ENCODE peak calls at places on chromosomes 12 and 14, in ten cellular contexts. One of them, this sample, is unnamed.

GRCh38 chr14:79764288-79764687 is 447.0 kb downstream of the DIO2 start:
- DNase-seq in aorta: no peak
- DNase-seq in HFFc6: no peak
- DNase-seq in OCI-LY7: no peak
- DNase-seq in activated naive CD8-positive, alpha-beta T cell treated with anti-CD3 and anti-CD28 coated beads, Interleukin-2, amount 50 U/mL, for 24 hours: no peak
- DNase-seq in ELR: no peak
- DNase-seq in EL: no peak
- DNase-seq in activated T-cell treated with anti-CD3 and anti-CD28 coated beads for 1 hour: no peak
- DNase-seq in iPS-NIHi11: no peak
- DNase-seq in choroid plexus epithelial cell: no peak
- DNase-seq in this sample: no peak

GRCh38 chr14:28931999-28932398 is 165.4 kb downstream of the FOXG1 start:
- DNase-seq in aorta: no peak
- DNase-seq in HFFc6: no peak
- DNase-seq in OCI-LY7: no peak
- DNase-seq in activated naive CD8-positive, alpha-beta T cell treated with anti-CD3 and anti-CD28 coated beads, Interleukin-2, amount 50 U/mL, for 24 hours: no peak
- DNase-seq in ELR: peak; percentile 16
- DNase-seq in EL: no peak
- DNase-seq in activated T-cell treated with anti-CD3 and anti-CD28 coated beads for 1 hour: no peak
- DNase-seq in iPS-NIHi11: no peak
- DNase-seq in choroid plexus epithelial cell: no peak
- DNase-seq in this sample: no peak

GRCh38 chr12:128783129-128783574 is 40.6 kb downstream of the SLC15A4 start:
- DNase-seq in aorta: no peak
- DNase-seq in HFFc6: no peak
- DNase-seq in OCI-LY7: no peak
- DNase-seq in activated naive CD8-positive, alpha-beta T cell treated with anti-CD3 and anti-CD28 coated beads, Interleukin-2, amount 50 U/mL, for 24 hours: peak; percentile 35
- DNase-seq in ELR: peak; percentile 48
- DNase-seq in EL: peak; percentile 20
- DNase-seq in activated T-cell treated with anti-CD3 and anti-CD28 coated beads for 1 hour: no peak
- DNase-seq in iPS-NIHi11: no peak
- DNase-seq in choroid plexus epithelial cell: peak; percentile 45
- DNase-seq in this sample: no peak

GRCh38 chr14:68507544-68508081 is 285.3 kb downstream of the ZFP36L1 start:
- DNase-seq in aorta: no peak
- DNase-seq in HFFc6: no peak
- DNase-seq in OCI-LY7: peak; percentile 43
- DNase-seq in activated naive CD8-positive, alpha-beta T cell treated with anti-CD3 and anti-CD28 coated beads, Interleukin-2, amount 50 U/mL, for 24 hours: no peak
- DNase-seq in ELR: no peak
- DNase-seq in EL: no peak
- DNase-seq in activated T-cell treated with anti-CD3 and anti-CD28 coated beads for 1 hour: peak; percentile 27
- DNase-seq in iPS-NIHi11: no peak
- DNase-seq in choroid plexus epithelial cell: no peak
- DNase-seq in this sample: peak; percentile 46

GRCh38 chr14:80942158-80942738 is 710 bp upstream of the CEP128 start:
- DNase-seq in aorta: no peak
- DNase-seq in HFFc6: no peak
- DNase-seq in OCI-LY7: peak; percentile 51
- DNase-seq in activated naive CD8-positive, alpha-beta T cell treated with anti-CD3 and anti-CD28 coated beads, Interleukin-2, amount 50 U/mL, for 24 hours: no peak
- DNase-seq in ELR: no peak
- DNase-seq in EL: no peak
- DNase-seq in activated T-cell treated with anti-CD3 and anti-CD28 coated beads for 1 hour: no peak
- DNase-seq in iPS-NIHi11: no peak
- DNase-seq in choroid plexus epithelial cell: no peak
- DNase-seq in this sample: no peak

GRCh38 chr12:65857875-65858274 is 33.6 kb downstream of the HMGA2 start:
- DNase-seq in aorta: no peak
- DNase-seq in HFFc6: no peak
- DNase-seq in OCI-LY7: no peak
- DNase-seq in activated naive CD8-positive, alpha-beta T cell treated with anti-CD3 and anti-CD28 coated beads, Interleukin-2, amount 50 U/mL, for 24 hours: no peak
- DNase-seq in ELR: no peak
- DNase-seq in EL: no peak
- DNase-seq in activated T-cell treated with anti-CD3 and anti-CD28 coated beads for 1 hour: no peak
- DNase-seq in iPS-NIHi11: no peak
- DNase-seq in choroid plexus epithelial cell: no peak
- DNase-seq in this sample: no peak

GRCh38 chr12:58502236-58502635 is 418.1 kb downstream of the LRIG3 start:
- DNase-seq in aorta: no peak
- DNase-seq in HFFc6: no peak
- DNase-seq in OCI-LY7: no peak
- DNase-seq in activated naive CD8-positive, alpha-beta T cell treated with anti-CD3 and anti-CD28 coated beads, Interleukin-2, amount 50 U/mL, for 24 hours: no peak
- DNase-seq in ELR: no peak
- DNase-seq in EL: peak; percentile 25
- DNase-seq in activated T-cell treated with anti-CD3 and anti-CD28 coated beads for 1 hour: no peak
- DNase-seq in iPS-NIHi11: no peak
- DNase-seq in choroid plexus epithelial cell: peak; percentile 13
- DNase-seq in this sample: no peak

GRCh38 chr12:127328867-127329266 is 938.1 kb upstream of the TMEM132C start:
- DNase-seq in aorta: no peak
- DNase-seq in HFFc6: no peak
- DNase-seq in OCI-LY7: no peak
- DNase-seq in activated naive CD8-positive, alpha-beta T cell treated with anti-CD3 and anti-CD28 coated beads, Interleukin-2, amount 50 U/mL, for 24 hours: no peak
- DNase-seq in ELR: no peak
- DNase-seq in EL: no peak
- DNase-seq in activated T-cell treated with anti-CD3 and anti-CD28 coated beads for 1 hour: no peak
- DNase-seq in iPS-NIHi11: no peak
- DNase-seq in choroid plexus epithelial cell: no peak
- DNase-seq in this sample: no peak

GRCh38 chr14:23568600-23569310 is 1.2 kb upstream of the AP1G2 start:
- DNase-seq in aorta: peak; percentile 73
- DNase-seq in HFFc6: no peak
- DNase-seq in OCI-LY7: peak; percentile 52
- DNase-seq in activated naive CD8-positive, alpha-beta T cell treated with anti-CD3 and anti-CD28 coated beads, Interleukin-2, amount 50 U/mL, for 24 hours: no peak
- DNase-seq in ELR: peak; percentile 42
- DNase-seq in EL: peak; percentile 39
- DNase-seq in activated T-cell treated with anti-CD3 and anti-CD28 coated beads for 1 hour: no peak
- DNase-seq in iPS-NIHi11: peak; percentile 43
- DNase-seq in choroid plexus epithelial cell: peak; percentile 17
- DNase-seq in this sample: no peak

GRCh38 chr14:52790011-52790755 is 1.2 kb downstream of the GNPNAT1 start:
- DNase-seq in aorta: no peak
- DNase-seq in HFFc6: no peak
- DNase-seq in OCI-LY7: peak; percentile 19
- DNase-seq in activated naive CD8-positive, alpha-beta T cell treated with anti-CD3 and anti-CD28 coated beads, Interleukin-2, amount 50 U/mL, for 24 hours: no peak
- DNase-seq in ELR: peak; percentile 36
- DNase-seq in EL: peak; percentile 15
- DNase-seq in activated T-cell treated with anti-CD3 and anti-CD28 coated beads for 1 hour: no peak
- DNase-seq in iPS-NIHi11: peak; percentile 26
- DNase-seq in choroid plexus epithelial cell: no peak
- DNase-seq in this sample: no peak

GRCh38 chr14:94400454-94400853 is 12.1 kb upstream of the SERPINA1 start:
- DNase-seq in aorta: no peak
- DNase-seq in HFFc6: no peak
- DNase-seq in OCI-LY7: no peak
- DNase-seq in activated naive CD8-positive, alpha-beta T cell treated with anti-CD3 and anti-CD28 coated beads, Interleukin-2, amount 50 U/mL, for 24 hours: no peak
- DNase-seq in ELR: no peak
- DNase-seq in EL: no peak
- DNase-seq in activated T-cell treated with anti-CD3 and anti-CD28 coated beads for 1 hour: no peak
- DNase-seq in iPS-NIHi11: no peak
- DNase-seq in choroid plexus epithelial cell: no peak
- DNase-seq in this sample: no peak

GRCh38 chr12:1808798-1809480 is 11.4 kb upstream of the LRTM2 start:
- DNase-seq in aorta: peak; percentile 36
- DNase-seq in HFFc6: no peak
- DNase-seq in OCI-LY7: no peak
- DNase-seq in activated naive CD8-positive, alpha-beta T cell treated with anti-CD3 and anti-CD28 coated beads, Interleukin-2, amount 50 U/mL, for 24 hours: no peak
- DNase-seq in ELR: no peak
- DNase-seq in EL: no peak
- DNase-seq in activated T-cell treated with anti-CD3 and anti-CD28 coated beads for 1 hour: no peak
- DNase-seq in iPS-NIHi11: no peak
- DNase-seq in choroid plexus epithelial cell: no peak
- DNase-seq in this sample: no peak

GRCh38 chr14:35632276-35633071 is 98.5 kb downstream of the INSM2 start:
- DNase-seq in aorta: no peak
- DNase-seq in HFFc6: peak; percentile 11
- DNase-seq in OCI-LY7: no peak
- DNase-seq in activated naive CD8-positive, alpha-beta T cell treated with anti-CD3 and anti-CD28 coated beads, Interleukin-2, amount 50 U/mL, for 24 hours: no peak
- DNase-seq in ELR: no peak
- DNase-seq in EL: no peak
- DNase-seq in activated T-cell treated with anti-CD3 and anti-CD28 coated beads for 1 hour: no peak
- DNase-seq in iPS-NIHi11: no peak
- DNase-seq in choroid plexus epithelial cell: peak; percentile 52
- DNase-seq in this sample: no peak

GRCh38 chr12:123873795-123874194 is 98.8 kb downstream of the CCDC92 start:
- DNase-seq in aorta: no peak
- DNase-seq in HFFc6: no peak
- DNase-seq in OCI-LY7: no peak
- DNase-seq in activated naive CD8-positive, alpha-beta T cell treated with anti-CD3 and anti-CD28 coated beads, Interleukin-2, amount 50 U/mL, for 24 hours: no peak
- DNase-seq in ELR: no peak
- DNase-seq in EL: no peak
- DNase-seq in activated T-cell treated with anti-CD3 and anti-CD28 coated beads for 1 hour: no peak
- DNase-seq in iPS-NIHi11: no peak
- DNase-seq in choroid plexus epithelial cell: no peak
- DNase-seq in this sample: no peak

GRCh38 chr12:88361493-88361892 is 218.8 kb downstream of the KITLG start:
- DNase-seq in aorta: no peak
- DNase-seq in HFFc6: peak; percentile 11
- DNase-seq in OCI-LY7: no peak
- DNase-seq in activated naive CD8-positive, alpha-beta T cell treated with anti-CD3 and anti-CD28 coated beads, Interleukin-2, amount 50 U/mL, for 24 hours: no peak
- DNase-seq in ELR: peak; percentile 66
- DNase-seq in EL: peak; percentile 41
- DNase-seq in activated T-cell treated with anti-CD3 and anti-CD28 coated beads for 1 hour: no peak
- DNase-seq in iPS-NIHi11: no peak
- DNase-seq in choroid plexus epithelial cell: peak; percentile 34
- DNase-seq in this sample: no peak

GRCh38 chr14:89621009-89621421 is 204.0 kb upstream of the FOXN3 start:
- DNase-seq in aorta: no peak
- DNase-seq in HFFc6: no peak
- DNase-seq in OCI-LY7: peak; percentile 36
- DNase-seq in activated naive CD8-positive, alpha-beta T cell treated with anti-CD3 and anti-CD28 coated beads, Interleukin-2, amount 50 U/mL, for 24 hours: peak; percentile 64
- DNase-seq in ELR: no peak
- DNase-seq in EL: no peak
- DNase-seq in activated T-cell treated with anti-CD3 and anti-CD28 coated beads for 1 hour: peak; percentile 27
- DNase-seq in iPS-NIHi11: no peak
- DNase-seq in choroid plexus epithelial cell: no peak
- DNase-seq in this sample: peak; percentile 25

GRCh38 chr12:62335801-62336200 is 75.6 kb downstream of the USP15 start:
- DNase-seq in aorta: no peak
- DNase-seq in HFFc6: no peak
- DNase-seq in OCI-LY7: no peak
- DNase-seq in activated naive CD8-positive, alpha-beta T cell treated with anti-CD3 and anti-CD28 coated beads, Interleukin-2, amount 50 U/mL, for 24 hours: no peak
- DNase-seq in ELR: no peak
- DNase-seq in EL: no peak
- DNase-seq in activated T-cell treated with anti-CD3 and anti-CD28 coated beads for 1 hour: no peak
- DNase-seq in iPS-NIHi11: no peak
- DNase-seq in choroid plexus epithelial cell: no peak
- DNase-seq in this sample: no peak

GRCh38 chr12:80241576-80242273 is 142.4 kb downstream of the OTOGL start:
- DNase-seq in aorta: no peak
- DNase-seq in HFFc6: peak; percentile 39
- DNase-seq in OCI-LY7: no peak
- DNase-seq in activated naive CD8-positive, alpha-beta T cell treated with anti-CD3 and anti-CD28 coated beads, Interleukin-2, amount 50 U/mL, for 24 hours: no peak
- DNase-seq in ELR: peak; percentile 46
- DNase-seq in EL: peak; percentile 72
- DNase-seq in activated T-cell treated with anti-CD3 and anti-CD28 coated beads for 1 hour: no peak
- DNase-seq in iPS-NIHi11: no peak
- DNase-seq in choroid plexus epithelial cell: peak; percentile 32
- DNase-seq in this sample: no peak

GRCh38 chr14:55353686-55354467 is 57.8 kb downstream of the ATG14 start:
- DNase-seq in aorta: no peak
- DNase-seq in HFFc6: no peak
- DNase-seq in OCI-LY7: no peak
- DNase-seq in activated naive CD8-positive, alpha-beta T cell treated with anti-CD3 and anti-CD28 coated beads, Interleukin-2, amount 50 U/mL, for 24 hours: no peak
- DNase-seq in ELR: no peak
- DNase-seq in EL: no peak
- DNase-seq in activated T-cell treated with anti-CD3 and anti-CD28 coated beads for 1 hour: no peak
- DNase-seq in iPS-NIHi11: no peak
- DNase-seq in choroid plexus epithelial cell: no peak
- DNase-seq in this sample: no peak

This sample was measured in T follicular helper cell.